ENCODE peak calls at places on chromosomes 4 and X, in four cellular contexts. S, L, W and P are unnamed samples.
A peak's percentile ranks its signal among the peaks of the same experiment; 100 is the strongest.

GRCh38 chr4:12579172-12579571 is 905.0 kb downstream of the RAB28 start:
- DNase-seq in L (no peak), S (no peak), W (no peak), P (no peak)

GRCh38 chrX:82031250-82031649 is 829.3 kb downstream of the SH3BGRL start:
- DNase-seq in L (no peak), W (no peak), S (no peak), P (no peak)

GRCh38 chr4:185672151-185672550 is 136.8 kb upstream of the PDLIM3 start:
- DNase-seq in S (no peak), W (no peak), L (no peak), P (no peak)

GRCh38 chr4:27790911-27791310 is 930.3 kb downstream of the STIM2 start:
- DNase-seq in L (no peak), W (no peak), S (no peak), P (no peak)

GRCh38 chr4:151692443-151692782 is 68.4 kb downstream of the GATB start:
- DNase-seq in L (no peak), W (no peak), S (no peak), P (no peak)

GRCh38 chr4:87088188-87088587 is 132.2 kb downstream of the KLHL8 start:
- DNase-seq in S (no peak), L (no peak), W (no peak), P (no peak)

GRCh38 chr4:8238061-8238511 is 31.5 kb upstream of the HTRA3 start:
- DNase-seq in L (no peak), S (no peak), W (no peak), P (no peak)

GRCh38 chr4:88077911-88078310 is 70.5 kb downstream of the PKD2 start:
- DNase-seq in S (no peak), L (no peak), W (no peak), P (no peak)

GRCh38 chrX:15350329-15350996 is 15.1 kb upstream of the PIGA start:
- DNase-seq in S (no peak), W (no peak), L (no peak), P (no peak)

GRCh38 chr4:149549911-149550310 is 265.7 kb downstream of the IQCM start:
- DNase-seq in W (no peak), L (no peak), S (peak; percentile 5), P (no peak)

GRCh38 chr4:85787133-85787532 is 312.2 kb downstream of the ARHGAP24 start:
- DNase-seq in L (no peak), W (no peak), S (no peak), P (no peak)

GRCh38 chr4:186669159-186669720 is 54.4 kb downstream of the FAT1 start:
- DNase-seq in W (no peak), S (no peak), L (no peak), P (no peak)

GRCh38 chrX:40966204-40966820 is 118.9 kb upstream of the USP9X start:
- DNase-seq in W (no peak), S (no peak), L (no peak), P (no peak)

GRCh38 chr4:4914059-4914820 is 54.8 kb downstream of the MSX1 start:
- DNase-seq in W (no peak), L (no peak), S (no peak), P (no peak)